ENCODE peak calls at places on chromosomes 6 and 20, in four cellular contexts. One of them, this sample, is unnamed.

GRCh38 chr20:41837669-41838224 is 219.6 kb upstream of the CHD6 start:
- DNase-seq in MM.1S: no peak
- DNase-seq in CD8-positive, alpha-beta T cell: no peak
- DNase-seq in astrocyte of the spinal cord: no peak
- DNase-seq in this sample: no peak

GRCh38 chr20:62239278-62239879 is 1.1 kb downstream of the OSBPL2 start:
- DNase-seq in MM.1S: no peak
- DNase-seq in CD8-positive, alpha-beta T cell: no peak
- DNase-seq in astrocyte of the spinal cord: no peak
- DNase-seq in this sample: peak

GRCh38 chr6:35302604-35303218 is 5.1 kb downstream of the DEF6 start:
- DNase-seq in MM.1S: peak
- DNase-seq in CD8-positive, alpha-beta T cell: peak
- DNase-seq in astrocyte of the spinal cord: peak
- DNase-seq in this sample: no peak

GRCh38 chr20:62861732-62862336 is at the start of gene TCFL5:
- DNase-seq in MM.1S: peak
- DNase-seq in CD8-positive, alpha-beta T cell: peak
- DNase-seq in astrocyte of the spinal cord: peak
- DNase-seq in this sample: peak

GRCh38 chr6:169863149-169863525 is 111.7 kb downstream of the ERMARD start:
- DNase-seq in MM.1S: no peak
- DNase-seq in CD8-positive, alpha-beta T cell: no peak
- DNase-seq in astrocyte of the spinal cord: no peak
- DNase-seq in this sample: no peak

GRCh38 chr6:130417951-130418350 is 52.1 kb downstream of the TMEM200A start:
- DNase-seq in MM.1S: no peak
- DNase-seq in CD8-positive, alpha-beta T cell: no peak
- DNase-seq in astrocyte of the spinal cord: peak
- DNase-seq in this sample: peak

GRCh38 chr20:2804041-2804828 is 3.8 kb upstream of the CPXM1 start:
- DNase-seq in MM.1S: no peak
- DNase-seq in CD8-positive, alpha-beta T cell: no peak
- DNase-seq in astrocyte of the spinal cord: no peak
- DNase-seq in this sample: no peak

GRCh38 chr6:106084106-106084963 is 1.8 kb upstream of the PRDM1 start:
- DNase-seq in MM.1S: peak
- DNase-seq in CD8-positive, alpha-beta T cell: no peak
- DNase-seq in astrocyte of the spinal cord: peak
- DNase-seq in this sample: peak

GRCh38 chr20:53949319-53949839 is 121.0 kb downstream of the BCAS1 start:
- DNase-seq in MM.1S: peak
- DNase-seq in CD8-positive, alpha-beta T cell: peak
- DNase-seq in astrocyte of the spinal cord: peak
- DNase-seq in this sample: peak

GRCh38 chr20:61330441-61330840 is 78.4 kb downstream of the CDH4 start:
- DNase-seq in MM.1S: no peak
- DNase-seq in CD8-positive, alpha-beta T cell: no peak
- DNase-seq in astrocyte of the spinal cord: no peak
- DNase-seq in this sample: no peak

GRCh38 chr20:62927128-62927705 is 912 bp upstream of the DIDO1 start:
- DNase-seq in MM.1S: no peak
- DNase-seq in CD8-positive, alpha-beta T cell: no peak
- DNase-seq in astrocyte of the spinal cord: no peak
- DNase-seq in this sample: no peak

GRCh38 chr20:34979366-34980153 is 23.9 kb downstream of the MYH7B start:
- DNase-seq in MM.1S: no peak
- DNase-seq in CD8-positive, alpha-beta T cell: no peak
- DNase-seq in astrocyte of the spinal cord: no peak
- DNase-seq in this sample: no peak

GRCh38 chr20:63047267-63047666 is 40.5 kb upstream of the BHLHE23 start:
- DNase-seq in MM.1S: no peak
- DNase-seq in CD8-positive, alpha-beta T cell: no peak
- DNase-seq in astrocyte of the spinal cord: no peak
- DNase-seq in this sample: no peak

GRCh38 chr6:6810727-6811126 is 222.2 kb downstream of the LY86 start:
- DNase-seq in MM.1S: peak
- DNase-seq in CD8-positive, alpha-beta T cell: no peak
- DNase-seq in astrocyte of the spinal cord: no peak
- DNase-seq in this sample: no peak
- H3K4me3 ChIP-seq in MM.1S: peak
- H3K4me3 ChIP-seq in CD8-positive, alpha-beta T cell: peak
- H3K4me3 ChIP-seq in astrocyte of the spinal cord: peak
- H3K4me3 ChIP-seq in this sample: peak

DNA sequence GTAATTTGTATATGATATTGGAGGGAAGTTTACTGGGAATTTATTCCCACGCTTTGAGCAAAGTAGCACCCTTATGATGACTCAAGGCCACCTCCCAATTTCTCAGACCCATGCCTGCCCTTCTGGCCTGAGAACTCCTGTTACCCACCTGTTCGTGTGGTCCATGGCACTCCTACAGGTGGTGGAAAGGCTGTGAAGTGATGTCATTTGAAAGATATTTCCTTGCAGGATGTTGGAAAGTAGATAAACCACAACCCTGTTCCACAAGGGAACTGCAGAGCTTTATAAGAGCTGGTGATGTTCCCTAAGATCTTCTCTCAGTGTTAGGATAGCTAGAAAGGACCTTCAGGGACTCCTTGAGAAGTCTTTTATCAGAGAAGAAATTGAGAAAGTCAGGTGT is 70.5 kb downstream of the ADGRG6 start:
- DNase-seq in MM.1S: no peak
- DNase-seq in CD8-positive, alpha-beta T cell: no peak
- DNase-seq in astrocyte of the spinal cord: peak
- DNase-seq in this sample: no peak
- TF ChIP-seq CTCF in MM.1S: no peak
- TF ChIP-seq CTCF in CD8-positive, alpha-beta T cell: no peak
- TF ChIP-seq CTCF in astrocyte of the spinal cord: no peak
- TF ChIP-seq CTCF in this sample: no peak

DNA sequence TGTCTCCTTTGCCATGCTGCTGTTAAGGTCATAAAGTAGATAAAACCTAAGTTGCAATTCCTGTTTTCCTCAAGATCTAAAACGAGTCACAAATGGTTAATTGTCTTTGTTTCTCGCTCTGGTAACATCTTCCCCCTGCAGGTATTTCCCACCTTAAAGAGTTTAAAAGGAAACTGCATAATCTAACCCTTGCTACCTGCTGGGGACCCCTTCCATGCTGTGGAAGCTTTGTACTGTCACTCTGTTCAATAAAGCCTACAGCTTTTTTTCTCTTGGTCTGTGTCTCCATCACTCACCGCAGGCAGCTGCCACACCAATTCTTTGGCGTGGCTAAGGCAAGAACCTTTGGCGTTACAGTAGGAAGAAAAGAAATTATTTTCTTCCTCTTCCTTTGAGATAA is 117.7 kb upstream of the GJE1 start:
- DNase-seq in MM.1S: no peak
- DNase-seq in CD8-positive, alpha-beta T cell: no peak
- DNase-seq in astrocyte of the spinal cord: peak
- DNase-seq in this sample: no peak
- H3K4me3 ChIP-seq in MM.1S: no peak
- H3K4me3 ChIP-seq in CD8-positive, alpha-beta T cell: no peak
- H3K4me3 ChIP-seq in astrocyte of the spinal cord: no peak
- H3K4me3 ChIP-seq in this sample: peak

GRCh38 chr6:40713002-40713719 is 126.0 kb upstream of the LRFN2 start:
- DNase-seq in MM.1S: no peak
- DNase-seq in CD8-positive, alpha-beta T cell: no peak
- DNase-seq in astrocyte of the spinal cord: no peak
- DNase-seq in this sample: no peak
- TF ChIP-seq CTCF in MM.1S: no peak
- TF ChIP-seq CTCF in CD8-positive, alpha-beta T cell: no peak
- TF ChIP-seq CTCF in astrocyte of the spinal cord: peak
- TF ChIP-seq CTCF in this sample: no peak

DNA sequence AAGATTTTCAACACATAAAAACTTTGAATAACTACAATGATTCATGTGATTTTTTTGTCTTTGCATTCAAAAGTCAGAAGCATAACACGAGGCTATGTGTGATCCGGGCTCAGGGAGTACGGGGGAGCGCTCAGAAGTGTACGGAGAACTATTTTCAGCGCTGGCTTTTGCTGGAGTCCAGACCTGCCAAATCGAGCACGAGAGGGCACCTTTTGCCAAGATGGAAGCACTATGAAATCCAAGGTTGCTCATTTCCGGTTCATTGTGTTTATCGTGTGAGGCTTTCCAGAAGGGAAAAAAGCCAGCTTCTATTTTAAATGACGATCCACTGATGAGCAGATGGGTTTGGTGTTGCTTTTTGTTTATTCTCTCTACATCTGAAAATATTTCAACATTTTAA is 11.3 kb downstream of the RAMACL start:
- DNase-seq in MM.1S: no peak
- DNase-seq in CD8-positive, alpha-beta T cell: no peak
- DNase-seq in astrocyte of the spinal cord: no peak
- DNase-seq in this sample: peak
- H3K4me3 ChIP-seq in MM.1S: no peak
- H3K4me3 ChIP-seq in CD8-positive, alpha-beta T cell: no peak
- H3K4me3 ChIP-seq in astrocyte of the spinal cord: no peak
- H3K4me3 ChIP-seq in this sample: no peak

GRCh38 chr6:30163090-30163917 is at the start of gene TRIM15:
- DNase-seq in MM.1S: no peak
- DNase-seq in CD8-positive, alpha-beta T cell: no peak
- DNase-seq in astrocyte of the spinal cord: no peak
- DNase-seq in this sample: no peak
- TF ChIP-seq CTCF in MM.1S: no peak
- TF ChIP-seq CTCF in CD8-positive, alpha-beta T cell: no peak
- TF ChIP-seq CTCF in astrocyte of the spinal cord: no peak
- TF ChIP-seq CTCF in this sample: no peak

GRCh38 chr6:56692586-56693245 is 50.0 kb upstream of the DST start:
- DNase-seq in MM.1S: no peak
- DNase-seq in CD8-positive, alpha-beta T cell: no peak
- DNase-seq in astrocyte of the spinal cord: peak
- DNase-seq in this sample: peak

GRCh38 chr6:56693988-56694387 is 51.3 kb upstream of the DST start:
- DNase-seq in MM.1S: no peak
- DNase-seq in CD8-positive, alpha-beta T cell: no peak
- DNase-seq in astrocyte of the spinal cord: no peak
- DNase-seq in this sample: peak

GRCh38 chr6:56695702-56696101 is 53.0 kb upstream of the DST start:
- DNase-seq in MM.1S: no peak
- DNase-seq in CD8-positive, alpha-beta T cell: no peak
- DNase-seq in astrocyte of the spinal cord: no peak
- DNase-seq in this sample: peak

GRCh38 chr6:56691201-56691595 is 48.5 kb upstream of the DST start:
- DNase-seq in MM.1S: no peak
- DNase-seq in CD8-positive, alpha-beta T cell: no peak
- DNase-seq in astrocyte of the spinal cord: no peak
- DNase-seq in this sample: no peak

GRCh38 chr6:56693246-56693607 is 50.5 kb upstream of the DST start:
- DNase-seq in MM.1S: no peak
- DNase-seq in CD8-positive, alpha-beta T cell: no peak
- DNase-seq in astrocyte of the spinal cord: peak
- DNase-seq in this sample: peak
- H3K4me3 ChIP-seq in MM.1S: no peak
- H3K4me3 ChIP-seq in CD8-positive, alpha-beta T cell: no peak
- H3K4me3 ChIP-seq in astrocyte of the spinal cord: no peak
- H3K4me3 ChIP-seq in this sample: peak

GRCh38 chr6:168046696-168047095 is 32.3 kb downstream of the FRMD1 start:
- DNase-seq in MM.1S: no peak
- DNase-seq in CD8-positive, alpha-beta T cell: no peak
- DNase-seq in astrocyte of the spinal cord: no peak
- DNase-seq in this sample: no peak

GRCh38 chr6:168043848-168044415 is 35.1 kb downstream of the FRMD1 start:
- DNase-seq in MM.1S: no peak
- DNase-seq in CD8-positive, alpha-beta T cell: no peak
- DNase-seq in astrocyte of the spinal cord: no peak
- DNase-seq in this sample: no peak

GRCh38 chr6:168045706-168046620 is 33.0 kb downstream of the FRMD1 start:
- DNase-seq in MM.1S: no peak
- DNase-seq in CD8-positive, alpha-beta T cell: no peak
- DNase-seq in astrocyte of the spinal cord: no peak
- DNase-seq in this sample: peak

GRCh38 chr6:168044521-168045130 is 34.4 kb downstream of the FRMD1 start:
- DNase-seq in MM.1S: no peak
- DNase-seq in CD8-positive, alpha-beta T cell: no peak
- DNase-seq in astrocyte of the spinal cord: no peak
- DNase-seq in this sample: no peak

DNA sequence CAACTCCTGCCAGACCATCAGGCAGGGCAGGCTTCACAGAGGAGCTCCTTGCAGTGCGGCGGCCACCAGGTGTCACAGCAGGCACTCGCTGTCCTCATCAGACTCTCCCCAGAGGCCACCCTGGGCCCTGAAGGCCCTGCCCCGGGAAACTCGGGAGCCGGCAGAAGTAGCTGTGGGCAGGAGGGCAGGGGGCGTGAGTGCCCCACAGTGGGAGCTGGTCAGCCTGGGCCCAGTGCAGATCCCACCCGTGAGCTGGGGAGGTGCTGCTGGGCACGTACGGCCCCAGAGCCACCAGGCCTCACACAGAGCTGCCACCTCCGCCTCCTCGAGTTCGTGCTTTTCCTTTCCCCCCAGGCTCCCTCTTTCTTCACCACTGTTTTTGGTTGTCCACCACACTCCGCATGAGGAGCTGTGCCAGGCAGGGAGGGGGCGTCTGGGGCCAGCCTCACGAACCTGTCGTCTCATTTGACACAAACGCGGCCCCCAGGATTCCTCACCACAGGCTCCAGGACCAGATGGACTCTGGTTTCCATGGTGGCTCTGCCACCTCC is 33.8 kb downstream of the FRMD1 start:
- DNase-seq in MM.1S: no peak
- DNase-seq in CD8-positive, alpha-beta T cell: no peak
- DNase-seq in astrocyte of the spinal cord: no peak
- DNase-seq in this sample: no peak
- TF ChIP-seq CTCF in MM.1S: no peak
- TF ChIP-seq CTCF in CD8-positive, alpha-beta T cell: no peak
- TF ChIP-seq CTCF in astrocyte of the spinal cord: no peak
- TF ChIP-seq CTCF in this sample: no peak

DNA sequence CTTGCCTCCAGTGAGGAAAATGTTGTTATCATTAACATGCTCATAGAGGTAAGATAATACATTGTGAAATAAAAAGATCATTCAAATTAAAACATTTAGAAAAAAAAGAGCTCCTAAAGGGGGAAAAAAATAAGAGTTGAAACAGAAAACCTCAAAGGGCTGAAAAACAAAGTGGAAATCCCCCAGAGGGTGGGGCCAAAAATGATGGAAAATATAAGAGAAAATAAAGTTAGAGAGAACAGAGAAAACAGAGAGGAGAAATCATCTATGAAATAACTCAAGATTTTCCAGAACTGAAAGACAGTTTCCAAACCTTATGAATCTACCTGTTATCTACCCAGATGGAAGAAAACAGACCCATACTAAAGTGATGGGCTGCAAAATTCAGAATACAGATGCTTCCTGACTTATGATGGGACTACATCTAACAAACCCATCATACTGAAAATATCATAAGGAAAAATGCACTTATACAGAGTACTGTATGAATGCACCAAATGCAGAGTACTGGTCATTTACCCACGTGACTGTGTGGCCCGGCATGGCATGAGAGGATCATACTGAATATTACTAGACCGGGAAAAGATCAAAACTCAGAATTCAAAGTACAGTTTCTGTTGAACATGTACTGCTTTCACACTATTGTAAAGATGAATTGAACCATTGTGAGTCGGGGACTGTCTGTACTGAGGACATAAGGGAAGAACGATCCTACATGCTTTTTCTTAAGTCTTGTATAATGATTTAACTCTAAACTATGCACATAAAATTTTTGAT is 4.0 kb downstream of the ZBTB24 start:
- DNase-seq in MM.1S: no peak
- DNase-seq in CD8-positive, alpha-beta T cell: no peak
- DNase-seq in astrocyte of the spinal cord: no peak
- DNase-seq in this sample: no peak
- H3K4me3 ChIP-seq in MM.1S: peak
- H3K4me3 ChIP-seq in CD8-positive, alpha-beta T cell: peak
- H3K4me3 ChIP-seq in astrocyte of the spinal cord: no peak
- H3K4me3 ChIP-seq in this sample: peak

This sample was measured in fibroblast of the aortic adventitia.